ENCODE peak calls at places on chromosomes 6 and 20, in five cellular contexts. K, W, U, L and E are unnamed samples.

GRCh38 chr6:22873531-22874136 is 304.3 kb downstream of the HDGFL1 start:
- DNase-seq in K (no peak), W (no peak), U (no peak), L (no peak), E (peak; percentile 62)

GRCh38 chr20:37378420-37378784 is 32.5 kb downstream of the SRC start:
- DNase-seq in K (no peak), W (no peak), U (no peak), L (no peak), E (no peak)

GRCh38 chr6:114941078-114941477 is 598.3 kb upstream of the HS3ST5 start:
- DNase-seq in K (no peak), W (no peak), U (no peak), L (no peak), E (no peak)

GRCh38 chr6:43290905-43291355 is 7.1 kb upstream of the SLC22A7 start:
- DNase-seq in K (no peak), W (peak; percentile 97), U (no peak), L (no peak), E (no peak)

GRCh38 chr6:120056085-120056484 is 706.5 kb upstream of the MAN1A1 start:
- DNase-seq in K (no peak), W (no peak), U (peak; percentile 16), L (peak; percentile 70), E (no peak)

GRCh38 chr6:141169419-141169818 is 963.3 kb upstream of the GJE1 start:
- DNase-seq in K (no peak), W (no peak), U (no peak), L (no peak), E (no peak)

GRCh38 chr6:129748212-129748900 is 38.4 kb upstream of the ARHGAP18 start:
- DNase-seq in K (no peak), W (peak; percentile 79), U (peak; percentile 21), L (no peak), E (peak; percentile 28)

GRCh38 chr6:57159127-57159526 is 13.0 kb upstream of the BAG2 start:
- DNase-seq in K (no peak), W (no peak), U (no peak), L (no peak), E (no peak)

GRCh38 chr6:2970753-2971419 is 481 bp downstream of the SERPINB6 start:
- DNase-seq in K (peak; percentile 41), W (no peak), U (peak; percentile 94), L (peak; percentile 66), E (peak; percentile 56)

GRCh38 chr6:24775520-24776058 is 852 bp downstream of the GMNN start:
- DNase-seq in K (no peak), W (peak; percentile 33), U (no peak), L (no peak), E (no peak)

GRCh38 chr20:48143435-48144081 is 358.3 kb upstream of the SULF2 start:
- DNase-seq in K (no peak), W (no peak), U (no peak), L (no peak), E (no peak)

GRCh38 chr6:43784049-43784855 is 14.2 kb downstream of the VEGFA start:
- DNase-seq in K (no peak), W (no peak), U (no peak), L (no peak), E (no peak)

GRCh38 chr20:23121766-23122095 is 35.6 kb upstream of the CD93 start:
- DNase-seq in K (no peak), W (no peak), U (no peak), L (no peak), E (no peak)

GRCh38 chr20:59911041-59911440 is 22.4 kb downstream of the SYCP2 start:
- DNase-seq in K (no peak), W (no peak), U (no peak), L (no peak), E (no peak)

GRCh38 chr20:62309198-62309944 is 6.6 kb downstream of the ADRM1 start:
- DNase-seq in K (no peak), W (no peak), U (no peak), L (no peak), E (no peak)
- TF ChIP-seq POLR2A in K (no peak), W (peak; percentile 39), U (peak; percentile 28), L (no peak), E (peak; percentile 19)

GRCh38 chr6:74705451-74705850 is 500.4 kb downstream of the COL12A1 start:
- DNase-seq in K (no peak), W (no peak), U (no peak), L (no peak), E (no peak)
- TF ChIP-seq JUN in K (no peak), W (no peak), U (no peak), L (no peak), E (no peak)

DNA sequence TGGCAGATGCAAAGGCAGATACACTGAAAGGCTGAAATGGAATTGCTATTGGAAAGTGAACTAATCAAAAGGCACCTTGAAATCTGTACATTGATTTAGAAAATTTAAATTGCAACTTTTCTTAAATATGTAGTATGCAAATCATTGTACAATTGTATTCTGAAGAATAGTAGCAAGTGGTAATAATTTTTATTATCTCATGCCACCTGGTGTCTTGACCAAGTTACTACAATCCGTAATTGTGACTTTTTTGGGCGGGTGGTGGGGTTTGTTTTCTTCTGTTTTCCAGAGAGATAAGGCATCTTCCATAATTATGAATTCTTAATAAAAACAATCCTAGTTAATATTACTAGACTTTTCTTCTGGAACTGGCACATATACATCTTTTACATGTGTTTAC is 12.5 kb upstream of the BCKDHB start:
- DNase-seq in K (peak; percentile 9), W (no peak), U (peak; percentile 26), L (no peak), E (peak; percentile 38)
- TF ChIP-seq MAX in K (no peak), W (no peak), U (no peak), L (no peak), E (no peak)

DNA sequence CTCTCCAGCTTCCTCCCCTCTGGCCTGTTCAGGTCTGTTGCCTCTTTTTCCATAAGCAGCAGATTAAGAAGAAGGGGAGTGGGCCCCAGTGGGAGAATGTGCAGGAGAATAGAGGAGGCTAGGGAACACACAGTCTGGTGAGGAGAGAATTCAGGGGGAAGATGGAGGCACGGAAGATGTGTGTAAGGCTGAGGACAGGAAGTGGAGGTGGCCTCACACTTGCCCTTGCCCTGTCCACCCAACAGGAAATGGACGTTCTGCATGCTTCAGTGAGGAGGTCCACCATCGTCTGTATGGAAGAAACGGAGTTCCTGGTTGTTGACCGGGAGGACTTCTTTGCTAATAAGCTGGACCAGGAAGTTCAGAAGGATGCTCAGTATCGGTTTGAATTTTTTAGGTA is 16.0 kb downstream of the CNBD2 start:
- DNase-seq in K (no peak), W (no peak), U (no peak), L (no peak), E (no peak)
- TF ChIP-seq POLR2A in K (no peak), W (no peak), U (no peak), L (no peak), E (no peak)

GRCh38 chr6:166474721-166475565 is 92.2 kb upstream of the MPC1 start:
- DNase-seq in K (no peak), W (no peak), U (no peak), L (no peak), E (no peak)
- TF ChIP-seq JUN in K (no peak), W (no peak), U (no peak), L (no peak), E (no peak)

GRCh38 chr20:19858972-19859371 is 100.9 kb downstream of the RIN2 start:
- DNase-seq in K (no peak), W (no peak), U (no peak), L (no peak), E (no peak)
- TF ChIP-seq MAX in K (no peak), W (no peak), U (no peak), L (no peak), E (no peak)

DNA sequence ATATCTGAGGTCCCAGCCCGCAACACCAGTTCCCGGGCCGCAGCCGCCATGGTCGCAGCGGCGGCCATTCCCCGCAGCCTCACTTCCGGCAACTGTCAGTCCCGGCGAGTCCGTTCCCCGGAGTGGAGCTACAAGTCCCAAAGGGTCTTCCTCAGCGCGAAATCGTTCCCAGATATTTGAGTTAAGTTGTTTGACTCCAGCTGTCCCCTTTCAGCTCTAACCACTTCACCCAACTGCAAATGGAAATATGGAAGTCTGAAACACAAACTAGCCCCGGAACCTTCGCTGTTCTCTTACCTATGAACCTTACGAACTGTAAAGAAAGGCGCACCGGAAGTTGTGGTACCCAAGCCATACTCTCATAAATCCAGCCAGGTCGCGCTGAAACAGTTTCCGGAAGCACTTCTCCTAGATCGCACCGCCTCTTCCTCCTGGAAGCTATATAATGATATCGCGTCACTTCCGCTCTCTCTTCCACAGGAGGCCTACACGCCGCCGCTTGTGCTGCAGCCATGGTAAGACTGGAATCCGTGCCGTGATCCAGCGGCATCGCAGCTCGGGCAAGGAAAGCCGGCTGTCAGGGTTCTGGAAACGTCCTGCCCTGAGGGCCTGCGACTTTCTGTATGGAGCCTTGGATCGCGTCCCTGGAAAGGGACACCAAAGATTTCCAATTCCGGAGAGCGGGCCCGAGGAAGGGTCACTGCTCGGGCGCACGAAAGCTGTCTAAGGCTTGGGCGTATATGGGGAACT is at the start of the genes RPS18 and VPS52:
- DNase-seq in K (peak; percentile 76), W (peak; percentile 100), U (peak; percentile 89), L (peak; percentile 88), E (peak; percentile 99)
- TF ChIP-seq POLR2A in K (peak; percentile 98), W (peak; percentile 99), U (peak; percentile 100), L (peak; percentile 98), E (peak; percentile 99)

DNA sequence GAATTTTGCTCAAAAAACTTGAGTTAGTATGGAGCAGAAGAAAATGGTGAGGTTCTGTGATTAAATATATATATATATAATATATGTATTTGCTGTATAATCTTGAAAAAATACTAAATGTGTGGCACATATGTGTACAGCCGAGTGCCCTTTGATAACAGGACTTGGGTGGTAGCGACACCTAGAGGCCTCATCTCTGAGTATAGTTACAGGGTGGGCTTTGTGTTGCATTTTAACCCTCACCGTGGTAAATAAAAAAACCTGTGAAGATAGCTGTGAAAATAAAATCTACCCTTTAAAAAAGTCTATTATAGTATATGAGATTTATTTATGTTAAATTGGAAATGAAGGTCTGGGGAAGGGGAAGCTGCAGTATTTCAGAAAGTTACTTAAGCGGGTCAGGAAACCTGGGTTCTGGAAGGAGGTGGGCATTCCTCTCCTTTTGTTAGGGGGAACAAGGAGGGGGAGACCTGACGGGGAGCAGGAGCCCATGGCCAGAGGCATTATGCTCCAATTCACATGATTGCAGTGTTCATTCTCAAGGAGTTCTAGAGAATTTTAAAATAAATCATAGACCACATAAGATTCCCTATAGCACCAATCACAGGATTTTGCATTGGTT is 82.7 kb downstream of the SH3BGRL2 start:
- DNase-seq in K (peak; percentile 1), W (peak; percentile 54), U (peak; percentile 50), L (peak; percentile 63), E (peak; percentile 64)
- TF ChIP-seq JUN in K (no peak), W (no peak), U (no peak), L (no peak), E (no peak)

GRCh38 chr20:16898433-16898832 is 150.3 kb downstream of the OTOR start:
- DNase-seq in K (no peak), W (no peak), U (no peak), L (no peak), E (no peak)
- TF ChIP-seq MAX in K (no peak), W (no peak), U (no peak), L (no peak), E (no peak)

DNA sequence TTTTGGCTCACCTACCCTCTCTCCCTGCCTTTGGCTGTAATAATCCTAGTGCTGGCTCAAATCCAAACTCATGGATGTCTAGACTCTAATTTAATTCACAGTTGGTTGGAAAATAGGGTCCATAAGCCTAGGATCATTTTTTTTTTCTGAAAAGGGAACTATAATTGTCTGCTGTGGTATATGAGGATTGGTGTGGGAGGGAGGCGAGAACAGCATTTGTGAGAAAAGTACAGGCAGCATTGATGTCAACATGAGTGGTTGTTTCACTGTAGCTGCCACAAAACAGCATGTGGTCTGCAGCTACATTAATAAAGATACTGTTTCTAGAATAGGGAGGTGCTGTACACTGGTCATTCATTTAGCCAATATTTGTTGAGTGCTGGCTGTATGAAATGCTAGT is 18.6 kb upstream of the POLR1H start:
- DNase-seq in K (no peak), W (no peak), U (no peak), L (no peak), E (no peak)
- TF ChIP-seq POLR2A in K (no peak), W (no peak), U (no peak), L (no peak), E (no peak)